ENCODE peak calls at places on chromosomes 6 and 20, in nine cellular contexts. Y is progenitor cell of endocrine pancreas, T is cardiac fibroblast, D is GM19239, C is HCEC 1CT, B is aorta, P is T1000, G is COR-L47, W is fibroblast of lung. R is an unnamed sample.

GRCh38 chr20:35006009-35006408 is 50.3 kb downstream of the MYH7B start:
- DNase-seq in Y (no peak), T (no peak), D (no peak), C (no peak), B (peak; percentile 59), P (no peak), G (no peak), W (no peak), R (no peak)

GRCh38 chr6:108952776-108953486 is 104.7 kb downstream of the ARMC2 start:
- DNase-seq in Y (no peak), T (no peak), D (no peak), C (no peak), B (no peak), P (no peak), G (no peak), W (no peak), R (no peak)

GRCh38 chr6:33247977-33248642 is 23.6 kb downstream of the VPS52 start:
- DNase-seq in Y (peak; percentile 87), T (peak; percentile 90), D (peak; percentile 56), C (peak; percentile 79), B (peak; percentile 96), P (peak; percentile 77), G (peak; percentile 72), W (peak; percentile 87), R (peak; percentile 66)

GRCh38 chr6:15477746-15478145 is 185.1 kb downstream of the DTNBP1 start:
- DNase-seq in Y (no peak), T (no peak), D (no peak), C (no peak), B (no peak), P (no peak), G (no peak), W (no peak), R (no peak)

GRCh38 chr6:91573826-91574416 is 987.0 kb upstream of the MAP3K7 start:
- DNase-seq in Y (no peak), T (no peak), D (no peak), C (no peak), B (no peak), P (no peak), G (no peak), W (no peak), R (no peak)

GRCh38 chr6:142846883-142847287 is 98.1 kb downstream of the HIVEP2 start:
- DNase-seq in Y (no peak), T (peak; percentile 96), D (no peak), C (peak; percentile 98), B (no peak), P (no peak), G (no peak), W (peak; percentile 66), R (no peak)

GRCh38 chr6:70421509-70421908 is 8.2 kb downstream of the FAM135A start:
- DNase-seq in Y (no peak), T (peak; percentile 29), D (no peak), C (no peak), B (no peak), P (no peak), G (no peak), W (no peak), R (no peak)

GRCh38 chr6:126650931-126651330 is 311.0 kb downstream of the CENPW start:
- DNase-seq in Y (no peak), T (no peak), D (no peak), C (peak; percentile 42), B (no peak), P (no peak), G (no peak), W (peak; percentile 46), R (no peak)

GRCh38 chr6:44533221-44533820 is 145.8 kb downstream of the CDC5L start:
- DNase-seq in Y (no peak), T (no peak), D (no peak), C (no peak), B (peak; percentile 5), P (no peak), G (no peak), W (no peak), R (no peak)

GRCh38 chr6:43944908-43945777 is 175.1 kb downstream of the VEGFA start:
- DNase-seq in Y (no peak), T (peak; percentile 56), D (no peak), C (peak; percentile 42), B (no peak), P (no peak), G (no peak), W (no peak), R (no peak)

GRCh38 chr6:123808556-123808955 is 4.9 kb downstream of the NKAIN2 start:
- DNase-seq in Y (no peak), T (no peak), D (no peak), C (no peak), B (no peak), P (no peak), G (peak; percentile 45), W (no peak), R (no peak)

GRCh38 chr20:43923322-43923721 is 8.7 kb downstream of the TOX2 start:
- DNase-seq in Y (no peak), T (no peak), D (no peak), C (no peak), B (no peak), P (no peak), G (no peak), W (no peak), R (no peak)

GRCh38 chr6:16305246-16305725 is 66.9 kb downstream of the GMPR start:
- DNase-seq in Y (no peak), T (no peak), D (peak; percentile 39), C (no peak), B (no peak), P (no peak), G (no peak), W (no peak), R (peak; percentile 61)

R was measured in GM12892.